ENCODE peak calls at places on chromosome 1, in seven cellular contexts. M, P, I, Y, U, X and D are unnamed samples.
A peak's percentile ranks its signal among the peaks of the same experiment; 100 is the strongest.

GRCh38 chr1:12630946-12631540 is 12.8 kb upstream of the AADACL4 start:
- DNase-seq in M (no peak), P (no peak), I (no peak), Y (no peak), U (no peak), X (no peak), D (no peak)

GRCh38 chr1:32828341-32828740 is 10.9 kb downstream of the S100PBP start:
- DNase-seq in M (no peak), P (peak; percentile 37), I (no peak), Y (no peak), U (peak; percentile 44), X (no peak), D (no peak)

GRCh38 chr1:200428482-200429205 is 18.8 kb upstream of the ZNF281 start:
- DNase-seq in M (no peak), P (peak; percentile 62), I (no peak), Y (no peak), U (peak; percentile 55), X (no peak), D (peak; percentile 30)

GRCh38 chr1:64536836-64537490 is 67.0 kb downstream of the CACHD1 start:
- DNase-seq in M (no peak), P (no peak), I (no peak), Y (no peak), U (no peak), X (no peak), D (no peak)

GRCh38 chr1:170791941-170792340 is 128.0 kb downstream of the PRRX1 start:
- DNase-seq in M (no peak), P (no peak), I (no peak), Y (no peak), U (no peak), X (no peak), D (no peak)

GRCh38 chr1:54774820-54775498 is 10.6 kb upstream of the PARS2 start:
- DNase-seq in M (no peak), P (peak; percentile 16), I (no peak), Y (no peak), U (peak; percentile 66), X (no peak), D (no peak)

GRCh38 chr1:62637392-62638105 is 40.2 kb downstream of the ANGPTL3 start:
- DNase-seq in M (no peak), P (no peak), I (no peak), Y (no peak), U (peak; percentile 40), X (no peak), D (no peak)

GRCh38 chr1:85465099-85465790 is at the start of gene DDAH1:
- DNase-seq in M (peak; percentile 33), P (peak; percentile 75), I (no peak), Y (peak; percentile 83), U (peak; percentile 75), X (peak; percentile 38), D (peak; percentile 66)

GRCh38 chr1:85334962-85335361 is 58.5 kb upstream of the BCL10 start:
- DNase-seq in M (no peak), P (no peak), I (no peak), Y (no peak), U (peak; percentile 60), X (no peak), D (no peak)

GRCh38 chr1:12661606-12662219 is 17.8 kb downstream of the AADACL4 start:
- DNase-seq in M (no peak), P (no peak), I (no peak), Y (no peak), U (no peak), X (no peak), D (no peak)

GRCh38 chr1:46691997-46692790 is 20.5 kb downstream of the TEX38 start:
- DNase-seq in M (no peak), P (peak; percentile 16), I (no peak), Y (no peak), U (peak; percentile 23), X (no peak), D (no peak)

GRCh38 chr1:228408869-228409805 is 2.5 kb upstream of the TRIM11 start:
- DNase-seq in M (no peak), P (no peak), I (no peak), Y (no peak), U (no peak), X (no peak), D (no peak)

GRCh38 chr1:161200421-161200991 is 1.7 kb upstream of the ADAMTS4 start:
- DNase-seq in M (no peak), P (no peak), I (no peak), Y (no peak), U (no peak), X (no peak), D (no peak)

GRCh38 chr1:26373281-26373680 is 731 bp upstream of the ZNF683 start:
- DNase-seq in M (no peak), P (no peak), I (no peak), Y (no peak), U (no peak), X (no peak), D (no peak)

GRCh38 chr1:70043806-70044205 is 161.6 kb downstream of the LRRC40 start:
- DNase-seq in M (no peak), P (peak; percentile 60), I (peak; percentile 79), Y (no peak), U (peak; percentile 78), X (no peak), D (no peak)

GRCh38 chr1:246791303-246791918 is 67.2 kb downstream of the SCCPDH start:
- DNase-seq in M (no peak), P (no peak), I (no peak), Y (no peak), U (no peak), X (no peak), D (no peak)

GRCh38 chr1:222243902-222244301 is 304.0 kb downstream of the HHIPL2 start:
- DNase-seq in M (no peak), P (peak; percentile 99), I (no peak), Y (no peak), U (peak; percentile 41), X (no peak), D (no peak)

GRCh38 chr1:192439373-192440025 is 122.7 kb downstream of the RGS21 start:
- DNase-seq in M (no peak), P (peak; percentile 83), I (no peak), Y (no peak), U (peak; percentile 90), X (no peak), D (no peak)

GRCh38 chr1:104718752-104719151 is 969.1 kb downstream of the AMY1C start:
- DNase-seq in M (no peak), P (no peak), I (no peak), Y (no peak), U (no peak), X (no peak), D (no peak)

GRCh38 chr1:172401907-172402306 is 18.6 kb upstream of the C1orf105 start:
- DNase-seq in M (no peak), P (peak; percentile 53), I (no peak), Y (no peak), U (peak; percentile 18), X (no peak), D (no peak)

GRCh38 chr1:47456250-47456649 is 18.4 kb downstream of the FOXD2 start:
- DNase-seq in M (no peak), P (no peak), I (no peak), Y (no peak), U (no peak), X (no peak), D (no peak)

GRCh38 chr1:166089804-166090203 is 77.0 kb downstream of the FAM78B start:
- DNase-seq in M (peak; percentile 38), P (no peak), I (no peak), Y (no peak), U (no peak), X (no peak), D (peak; percentile 46)

GRCh38 chr1:62325076-62325475 is 5.8 kb upstream of the KANK4 start:
- DNase-seq in M (no peak), P (peak; percentile 44), I (no peak), Y (no peak), U (peak; percentile 83), X (no peak), D (no peak)

GRCh38 chr1:201371841-201372240 is 5.6 kb downstream of the TNNT2 start:
- DNase-seq in M (no peak), P (no peak), I (no peak), Y (no peak), U (no peak), X (no peak), D (no peak)

GRCh38 chr1:232538224-232538942 is 91.5 kb downstream of the SIPA1L2 start:
- DNase-seq in M (no peak), P (peak; percentile 91), I (no peak), Y (no peak), U (peak; percentile 61), X (no peak), D (no peak)

GRCh38 chr1:42893064-42893463 is 46.7 kb downstream of the ZNF691 start:
- DNase-seq in M (no peak), P (no peak), I (no peak), Y (no peak), U (no peak), X (no peak), D (no peak)

GRCh38 chr1:87093286-87093685 is 178.9 kb downstream of the HS2ST1 start:
- DNase-seq in M (no peak), P (peak; percentile 88), I (no peak), Y (no peak), U (peak; percentile 89), X (no peak), D (no peak)

GRCh38 chr1:171754971-171755370 is 13.1 kb upstream of the VAMP4 start:
- DNase-seq in M (no peak), P (no peak), I (no peak), Y (no peak), U (no peak), X (no peak), D (no peak)

GRCh38 chr1:203323587-203323986 is 18.3 kb downstream of the BTG2 start:
- DNase-seq in M (no peak), P (no peak), I (no peak), Y (no peak), U (no peak), X (no peak), D (no peak)

GRCh38 chr1:239232921-239233320 is 153.4 kb upstream of the CHRM3 start:
- DNase-seq in M (no peak), P (no peak), I (no peak), Y (peak; percentile 23), U (no peak), X (no peak), D (no peak)

GRCh38 chr1:112381324-112382076 is 14.5 kb upstream of the CTTNBP2NL start:
- DNase-seq in M (no peak), P (no peak), I (no peak), Y (no peak), U (no peak), X (no peak), D (no peak)

GRCh38 chr1:109610609-109611307 is 8.7 kb downstream of the GNAT2 start:
- DNase-seq in M (no peak), P (no peak), I (no peak), Y (no peak), U (peak; percentile 53), X (no peak), D (no peak)